ENCODE peak calls at places on chromosomes 7 and 10, in four cellular contexts. N is astrocyte of the hippocampus; B is lung; I is activated effector memory CD4-positive, alpha-beta T cell treated with Interleukin-2 at 50 U/mL for 16 hours. M is an unnamed sample.

GRCh38 chr7:117041007-117041406 is 87.7 kb downstream of the ST7 start:
- DNase-seq in I (no peak), N (no peak), B (no peak), M (no peak)

GRCh38 chr10:14601872-14602725 is 172.6 kb downstream of the FAM107B start:
- DNase-seq in B (peak), N (peak), I (peak), M (peak)

GRCh38 chr10:60235001-60235400 is 154.7 kb downstream of the ANK3 start:
- DNase-seq in B (no peak), N (peak), I (no peak), M (no peak)

GRCh38 chr10:70575486-70575873 is 27.1 kb downstream of the PRF1 start:
- DNase-seq in B (no peak), I (no peak), N (peak), M (no peak)

GRCh38 chr10:10796774-10797415 is 220.8 kb upstream of the CELF2 start:
- DNase-seq in N (peak), I (no peak), B (no peak), M (no peak)

GRCh38 chr7:135335628-135336139 is 102.0 kb downstream of the STRA8 start:
- DNase-seq in B (peak), I (peak), N (peak), M (no peak)

GRCh38 chr10:34814228-34815173 is 595 bp downstream of the PARD3 start:
- DNase-seq in B (no peak), I (no peak), N (peak), M (no peak)

GRCh38 chr7:74499835-74500388 is 46.2 kb downstream of the GTF2IRD1 start:
- DNase-seq in N (no peak), B (no peak), I (no peak), M (no peak)

GRCh38 chr10:95374597-95375209 is 83.9 kb upstream of the PDLIM1 start:
- DNase-seq in N (peak), B (peak), I (no peak), M (peak)

GRCh38 chr10:112137381-112137987 is 46.1 kb downstream of the GPAM start:
- DNase-seq in B (peak), I (peak), N (peak), M (peak)

GRCh38 chr10:29496341-29497162 is 138.2 kb downstream of the SVIL start:
- DNase-seq in B (peak), I (peak), N (peak), M (peak)

GRCh38 chr7:326845-327304 is 36.9 kb downstream of the FOXL3 start:
- DNase-seq in I (no peak), N (peak), B (peak), M (no peak)

GRCh38 chr7:128123291-128124037 is 92.2 kb upstream of the LRRC4 start:
- DNase-seq in I (no peak), B (no peak), N (no peak), M (no peak)

GRCh38 chr7:116483271-116483942 is 16.1 kb upstream of the CAV2 start:
- DNase-seq in I (no peak), B (no peak), N (no peak), M (no peak)

GRCh38 chr7:38975944-38976392 is 1.7 kb upstream of the POU6F2 start:
- DNase-seq in B (no peak), N (peak), I (no peak), M (no peak)

GRCh38 chr10:88850712-88851111 is 932 bp downstream of the ANKRD22 start:
- DNase-seq in I (no peak), N (no peak), B (no peak), M (no peak)

M was measured in activated T-helper 2 cell treated with anti-CD3 and anti-CD28 coated beads, Interferon-gamma antibody, Interleukin-2, Interleukin-4, amounts not matched to agents 10 μg/mL and 5 μg/mL and 100 μg/mL, durations not matched to agents 14 hours and 24 hours and 36 hours.